ENCODE peak calls at places on chromosome X, in seven cellular contexts. V, U, G, B, J, P and E are unnamed samples.

GRCh38 chrX:113986427-113986826 is 597.5 kb upstream of the HTR2C start:
- DNase-seq in V (no peak), U (no peak), G (no peak), B (no peak), J (no peak), P (no peak), E (no peak)

GRCh38 chrX:12443534-12444098 is 305.3 kb downstream of the FRMPD4 start:
- DNase-seq in V (no peak), U (no peak), G (no peak), B (no peak), J (no peak), P (no peak), E (no peak)

GRCh38 chrX:100208076-100208475 is 202.0 kb downstream of the PCDH19 start:
- DNase-seq in V (no peak), U (no peak), G (no peak), B (no peak), J (no peak), P (no peak), E (no peak)

GRCh38 chrX:97763391-97763790 is 879.7 kb downstream of the RPA4 start:
- DNase-seq in V (no peak), U (no peak), G (no peak), B (no peak), J (no peak), P (no peak), E (no peak)

GRCh38 chrX:119759333-119759766 is 962 bp downstream of the SOWAHD start:
- DNase-seq in V (no peak), U (no peak), G (no peak), B (no peak), J (no peak), P (peak), E (no peak)

GRCh38 chrX:23749576-23749975 is 6.5 kb upstream of the ACOT9 start:
- DNase-seq in V (no peak), U (no peak), G (no peak), B (no peak), J (no peak), P (no peak), E (no peak)

GRCh38 chrX:103215037-103215767 is at the start of gene BEX4:
- DNase-seq in V (peak), U (no peak), G (peak), B (no peak), J (peak), P (peak), E (no peak)

GRCh38 chrX:40383969-40384368 is 196.8 kb upstream of the ATP6AP2 start:
- DNase-seq in V (no peak), U (no peak), G (peak), B (no peak), J (no peak), P (no peak), E (no peak)

GRCh38 chrX:150503898-150504219 is 64.6 kb upstream of the MTM1 start:
- DNase-seq in V (no peak), U (no peak), G (no peak), B (no peak), J (no peak), P (peak), E (no peak)

GRCh38 chrX:121256653-121257052 is 209.2 kb downstream of the GLUD2 start:
- DNase-seq in V (no peak), U (no peak), G (no peak), B (no peak), J (no peak), P (no peak), E (no peak)